ENCODE peak calls at places on chromosomes 5 and 9, in four cellular contexts. V is H1, S is Peyer's patch, B is tibial nerve. Y is an unnamed sample.
A peak's percentile ranks its signal among the peaks of the same experiment; 100 is the strongest.

GRCh38 chr9:83969602-83970001 is 10.4 kb downstream of the HNRNPK start:
- DNase-seq in B (no peak), S (no peak), V (no peak), Y (no peak)

GRCh38 chr5:134462047-134462575 is 50.4 kb upstream of the CDKN2AIPNL start:
- DNase-seq in B (no peak), S (peak; percentile 38), V (no peak), Y (no peak)

GRCh38 chr5:93578813-93579560 is 2.0 kb downstream of the NR2F1-AS1 start:
- DNase-seq in S (no peak), B (peak; percentile 59), V (no peak), Y (no peak)

GRCh38 chr9:19154135-19154612 is 26.9 kb upstream of the PLIN2 start:
- DNase-seq in V (no peak), B (no peak), S (peak; percentile 69), Y (peak; percentile 15)

GRCh38 chr5:83097582-83098265 is 20.4 kb downstream of the XRCC4 start:
- DNase-seq in B (no peak), S (no peak), V (no peak), Y (no peak)

GRCh38 chr5:175133185-175133584 is 310.8 kb downstream of the DRD1 start:
- DNase-seq in B (no peak), V (no peak), S (no peak), Y (no peak)

GRCh38 chr9:69120380-69121154 is 53.5 kb upstream of the TJP2 start:
- DNase-seq in B (no peak), S (peak; percentile 92), V (peak; percentile 81), Y (peak; percentile 81)

GRCh38 chr9:137045294-137046093 is 483 bp downstream of the NPDC1 start:
- DNase-seq in S (no peak), V (no peak), B (no peak), Y (no peak)

GRCh38 chr9:130042406-130042930 is 521 bp downstream of the FNBP1 start:
- DNase-seq in B (no peak), V (no peak), S (no peak), Y (no peak)

GRCh38 chr9:33816327-33817252 is at the start of gene UBE2R2:
- DNase-seq in S (peak; percentile 96), B (peak; percentile 85), V (peak; percentile 60), Y (peak; percentile 79)

GRCh38 chr9:78053627-78054026 is 22.0 kb upstream of the GNAQ start:
- DNase-seq in B (no peak), V (no peak), S (no peak), Y (no peak)

GRCh38 chr9:133823189-133824105 is 85.3 kb upstream of the SARDH start:
- DNase-seq in B (no peak), S (peak; percentile 69), V (no peak), Y (no peak)

GRCh38 chr5:123180178-123180577 is 91.1 kb downstream of the PRDM6 start:
- DNase-seq in V (no peak), S (no peak), B (no peak), Y (no peak)

GRCh38 chr9:28883209-28883608 is 1309.9 kb upstream of the C9orf72 start:
- DNase-seq in S (no peak), B (no peak), V (no peak), Y (no peak)

GRCh38 chr9:111842313-111842712 is 47.6 kb upstream of the SHOC1 start:
- DNase-seq in B (no peak), S (no peak), V (no peak), Y (no peak)

GRCh38 chr5:154740483-154740882 is 14.7 kb upstream of the LARP1 start:
- DNase-seq in S (no peak), B (no peak), V (no peak), Y (no peak)

GRCh38 chr5:69242215-69242927 is 7.7 kb downstream of the CDK7 start:
- DNase-seq in B (no peak), V (no peak), S (no peak), Y (no peak)
- TF ChIP-seq CTCF in B (no peak), V (no peak), S (no peak), Y (no peak)

GRCh38 chr9:35579130-35579529 is 25.9 kb upstream of the TESK1 start:
- DNase-seq in V (no peak), S (no peak), B (no peak), Y (peak; percentile 18)
- H3K27ac ChIP-seq in V (no peak overlapping the region), S (no peak overlapping the region), B (no peak overlapping the region), Y (no peak overlapping the region)

GRCh38 chr9:120877276-120878034 is 467 bp upstream of the PHF19 start:
- DNase-seq in B (no peak), V (no peak), S (peak; percentile 82), Y (no peak)
- TF ChIP-seq CTCF in B (no peak), V (no peak), S (no peak), Y (peak; percentile 17)

GRCh38 chr5:179281688-179282087 is 63.6 kb downstream of the ADAMTS2 start:
- DNase-seq in B (no peak), S (no peak), V (no peak), Y (no peak)

GRCh38 chr5:179285236-179285635 is 60.0 kb downstream of the ADAMTS2 start:
- DNase-seq in S (no peak), V (no peak), B (no peak), Y (no peak)

GRCh38 chr5:179287071-179287470 is 58.2 kb downstream of the ADAMTS2 start:
- DNase-seq in S (no peak), V (no peak), B (no peak), Y (no peak)

GRCh38 chr5:179287631-179288030 is 57.6 kb downstream of the ADAMTS2 start:
- DNase-seq in B (no peak), V (no peak), S (no peak), Y (no peak)

GRCh38 chr5:179284751-179285191 is 60.5 kb downstream of the ADAMTS2 start:
- DNase-seq in S (no peak), V (no peak), B (no peak), Y (no peak)
- H3K27ac ChIP-seq in S (no peak overlapping the region), V (no peak overlapping the region), B (no peak overlapping the region), Y (no peak overlapping the region)

DNA sequence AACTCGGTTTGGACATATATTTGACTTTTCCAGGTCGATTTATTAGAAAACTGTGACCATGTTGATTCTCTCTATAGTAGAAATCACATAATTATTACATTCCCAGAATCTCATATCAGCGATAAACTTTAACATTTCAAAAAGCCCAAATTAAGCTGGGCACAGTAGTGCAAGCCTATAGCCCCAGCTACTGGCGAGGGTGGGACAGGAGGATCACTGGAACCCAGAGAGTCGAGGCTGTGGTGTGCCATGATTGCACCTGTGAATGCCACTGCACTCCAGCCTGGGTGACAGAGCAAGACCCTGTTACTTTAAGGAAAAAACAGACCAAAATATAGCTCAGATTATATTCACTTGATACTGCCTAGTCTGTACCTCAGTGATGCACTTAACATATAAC is 128.9 kb downstream of the CPLANE1 start:
- DNase-seq in V (no peak), B (no peak), S (no peak), Y (no peak)
- TF ChIP-seq CTCF in V (no peak), B (no peak), S (no peak), Y (no peak)

DNA sequence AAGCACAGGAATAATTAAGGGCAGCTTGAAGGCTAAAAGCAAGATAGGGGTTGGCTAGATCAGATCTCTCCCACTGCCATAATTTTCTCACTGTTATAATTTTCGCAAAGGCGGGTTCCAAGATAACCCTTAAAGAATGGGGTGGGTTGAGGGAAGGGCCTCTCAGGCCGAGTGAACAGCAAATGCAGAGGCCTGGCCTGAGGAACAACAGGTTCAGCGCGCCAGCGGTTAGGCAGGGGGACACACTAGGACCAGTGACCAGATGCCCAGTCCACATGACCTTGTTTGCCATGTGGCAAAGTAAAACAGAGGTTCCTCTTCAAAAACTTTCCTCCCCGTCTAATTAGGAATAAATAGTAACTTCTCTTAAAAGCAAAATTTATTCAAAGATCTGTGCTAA is 1.2 kb upstream of the PHAX start:
- DNase-seq in V (no peak), S (no peak), B (no peak), Y (no peak)
- H3K27ac ChIP-seq in V (peak overlapping the region; percentile 26), S (no peak overlapping the region), B (no peak overlapping the region), Y (peak overlapping the region; percentile 46)

GRCh38 chr5:6768590-6769230 is 55.5 kb downstream of the TENT4A start:
- DNase-seq in S (no peak), B (no peak), V (no peak), Y (no peak)
- TF ChIP-seq CTCF in S (no peak), B (no peak), V (peak; percentile 37), Y (no peak)

GRCh38 chr9:87643111-87643650 is 82.7 kb upstream of the CTSL start:
- DNase-seq in V (no peak), B (no peak), S (no peak), Y (no peak)

GRCh38 chr9:87641067-87641466 is 84.9 kb upstream of the CTSL start:
- DNase-seq in V (no peak), B (no peak), S (no peak), Y (no peak)

GRCh38 chr9:87640385-87640795 is 85.5 kb upstream of the CTSL start:
- DNase-seq in B (no peak), V (no peak), S (no peak), Y (no peak)

GRCh38 chr9:87642330-87643110 is 83.4 kb upstream of the CTSL start:
- DNase-seq in S (no peak), B (no peak), V (no peak), Y (no peak)

DNA sequence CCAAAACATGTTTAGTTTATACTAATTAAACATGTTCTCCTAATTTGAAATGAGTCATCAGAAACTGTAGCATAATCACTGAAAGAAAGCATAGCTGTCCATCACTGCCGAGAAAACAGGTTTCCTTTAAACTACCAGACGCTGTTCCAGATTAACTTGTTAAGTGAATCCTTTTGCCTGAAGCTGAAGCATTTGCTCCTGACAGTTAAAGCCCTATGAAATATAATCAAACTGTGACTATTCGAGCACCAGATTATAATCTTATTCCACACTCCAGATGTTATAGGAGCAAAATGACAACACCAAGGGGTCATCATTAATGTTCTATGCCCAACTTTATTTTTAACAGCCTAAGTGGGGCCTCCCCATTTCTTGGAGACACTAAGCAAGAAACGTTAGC is 86.0 kb upstream of the CTSL start:
- DNase-seq in V (no peak), B (no peak), S (no peak), Y (no peak)
- H3K27ac ChIP-seq in V (no peak overlapping the region), B (no peak overlapping the region), S (no peak overlapping the region), Y (no peak overlapping the region)